ENCODE peak calls at places on chromosome 6, in four cellular contexts. C, Y, I and D are unnamed samples.

GRCh38 chr6:13295576-13295975 is 32.8 kb downstream of the TBC1D7 start:
- DNase-seq in C (no peak), Y (no peak), I (no peak), D (no peak)

GRCh38 chr6:44617416-44617815 is 229.9 kb downstream of the CDC5L start:
- DNase-seq in C (no peak), Y (no peak), I (no peak), D (no peak)

GRCh38 chr6:137652961-137653697 is 158.9 kb upstream of the OLIG3 start:
- DNase-seq in Y (no peak), I (no peak), C (no peak), D (no peak)

GRCh38 chr6:87102296-87102695 is 7.4 kb upstream of the CGA start:
- DNase-seq in I (no peak), C (no peak), Y (no peak), D (no peak)

GRCh38 chr6:42278131-42278853 is 60.6 kb upstream of the MRPS10 start:
- DNase-seq in Y (no peak), I (no peak), C (no peak), D (no peak)

GRCh38 chr6:20693466-20694063 is 159.3 kb downstream of the CDKAL1 start:
- DNase-seq in I (no peak), Y (no peak), C (no peak), D (no peak)

GRCh38 chr6:126983779-126984178 is 134.7 kb upstream of the RSPO3 start:
- DNase-seq in I (peak), Y (no peak), C (no peak), D (no peak)

GRCh38 chr6:148967128-148967527 is 220.3 kb downstream of the UST start:
- DNase-seq in Y (no peak), I (no peak), C (no peak), D (no peak)

GRCh38 chr6:84652356-84653026 is 111.9 kb downstream of the TBX18 start:
- DNase-seq in C (no peak), I (no peak), Y (no peak), D (no peak)

GRCh38 chr6:161079566-161080262 is 88.1 kb downstream of the MAP3K4 start:
- DNase-seq in C (no peak), I (no peak), Y (no peak), D (peak)

DNA sequence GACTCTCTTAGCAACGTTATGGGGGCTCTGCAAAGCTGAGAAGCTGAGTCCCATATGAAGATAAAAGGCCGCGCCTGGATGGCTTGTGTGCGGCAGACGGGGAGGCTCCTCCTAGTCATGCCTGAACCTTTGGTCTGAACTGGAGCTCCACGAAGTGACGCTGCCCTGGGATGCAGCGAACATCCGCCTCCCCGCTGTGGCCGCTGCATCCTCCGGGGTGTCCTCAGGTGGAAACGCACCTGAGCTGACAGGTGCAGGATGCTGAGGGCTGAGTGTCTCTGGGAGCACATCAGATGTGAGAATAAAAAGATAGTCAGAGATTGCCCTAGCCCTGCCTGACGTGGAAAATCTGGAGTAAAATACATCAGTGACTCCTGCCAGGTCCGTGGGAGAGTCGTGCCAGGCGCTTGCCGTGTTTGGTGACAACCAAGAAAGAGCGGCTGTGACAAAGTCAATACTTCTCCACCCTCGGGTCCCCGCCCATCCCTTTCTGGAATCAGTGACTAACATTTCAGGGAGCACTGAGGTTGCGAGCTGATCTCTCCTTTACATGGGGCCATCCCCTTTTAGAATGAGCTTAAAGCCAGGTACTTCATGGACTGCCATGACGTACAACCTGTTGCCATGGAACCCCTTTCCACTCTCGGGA is 162.8 kb upstream of the AFDN start:
- DNase-seq in Y (no peak), C (no peak), I (no peak), D (no peak)
- TF ChIP-seq TCF7 in Y (no peak), C (no peak), I (no peak), D (no peak)

GRCh38 chr6:3208775-3209113 is 18.7 kb downstream of the TUBB2B start:
- DNase-seq in C (no peak), Y (no peak), I (no peak), D (no peak)

GRCh38 chr6:3210024-3210610 is 17.3 kb downstream of the TUBB2B start:
- DNase-seq in C (no peak), Y (no peak), I (no peak), D (no peak)

GRCh38 chr6:3206339-3207015 is 21.0 kb downstream of the TUBB2B start:
- DNase-seq in I (no peak), C (no peak), Y (no peak), D (no peak)

GRCh38 chr6:3209114-3210023 is 18.1 kb downstream of the TUBB2B start:
- DNase-seq in Y (peak), I (peak), C (peak), D (peak)

DNA sequence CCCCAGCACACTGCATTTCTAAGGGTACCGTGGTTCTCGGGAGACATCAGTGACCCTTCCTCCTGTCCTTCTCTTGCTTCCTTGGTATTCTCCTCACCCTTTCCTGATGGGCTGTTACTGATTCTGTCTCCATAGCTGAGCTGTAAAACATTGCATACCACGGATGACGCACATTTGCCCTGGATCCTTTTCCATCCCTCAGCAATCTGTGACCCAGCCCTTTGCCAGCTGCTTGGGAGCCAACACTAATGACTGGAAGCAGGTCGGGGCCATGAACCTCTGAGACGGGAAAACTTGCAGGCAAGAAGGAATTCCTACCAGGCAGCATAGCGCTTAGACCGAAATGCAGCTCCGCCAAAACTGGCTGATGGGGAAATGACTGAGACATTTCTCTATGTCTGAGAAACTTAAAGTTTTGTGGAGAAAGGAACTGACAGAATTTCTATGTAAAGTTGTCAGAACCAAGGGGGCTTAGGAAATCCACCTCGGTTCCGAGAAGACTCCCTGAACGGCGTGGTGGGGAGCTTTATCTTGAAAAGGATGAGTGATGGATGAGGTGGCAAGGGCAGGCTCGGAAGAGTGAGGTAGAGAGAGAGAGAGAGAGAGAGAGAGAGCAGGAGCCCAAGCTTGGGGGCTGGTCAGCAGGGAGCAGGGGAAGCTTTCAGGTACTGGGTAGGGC is 19.2 kb downstream of the TUBB2B start:
- DNase-seq in I (no peak), C (no peak), Y (no peak), D (peak)
- TF ChIP-seq TCF7 in I (no peak), C (no peak), Y (no peak), D (no peak)

DNA sequence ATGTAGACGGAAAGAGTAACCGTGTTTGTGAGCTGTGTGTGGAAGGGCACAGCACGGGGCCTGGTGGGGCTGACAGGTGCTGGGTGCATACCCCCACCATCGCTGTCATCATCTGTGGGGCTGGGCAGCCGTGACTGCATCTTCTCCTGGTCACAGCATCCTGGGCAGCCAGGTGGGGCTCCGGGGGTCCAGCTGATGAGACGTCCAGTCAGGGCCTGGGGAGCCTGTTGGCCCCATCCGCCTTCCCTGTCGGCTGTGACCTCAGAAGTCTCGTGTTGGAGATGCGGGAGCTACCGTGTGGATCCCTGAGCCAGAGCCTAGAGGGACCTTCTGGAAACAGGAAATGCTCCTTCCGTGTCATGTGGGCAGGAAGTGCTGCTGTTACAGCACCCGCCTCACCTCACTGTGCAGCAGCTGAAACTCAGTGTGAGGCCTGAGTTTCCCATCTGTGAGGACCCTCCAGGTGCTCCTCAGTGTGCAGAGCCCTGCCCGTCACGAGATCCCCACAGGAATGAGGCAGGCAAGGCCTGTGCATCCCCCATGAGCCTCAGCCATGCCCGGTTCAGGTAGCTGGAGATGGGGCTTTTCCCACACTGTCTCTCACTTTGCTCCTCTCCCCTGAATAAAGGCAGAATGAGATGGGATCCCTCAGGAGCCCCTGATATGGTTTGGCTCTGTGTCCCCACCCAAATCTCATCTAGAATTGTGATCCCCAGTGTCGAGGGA is 108.7 kb downstream of the ERMARD start:
- DNase-seq in Y (no peak), I (no peak), C (no peak), D (no peak)
- TF ChIP-seq TCF7 in Y (no peak), I (no peak), C (no peak), D (no peak)

DNA sequence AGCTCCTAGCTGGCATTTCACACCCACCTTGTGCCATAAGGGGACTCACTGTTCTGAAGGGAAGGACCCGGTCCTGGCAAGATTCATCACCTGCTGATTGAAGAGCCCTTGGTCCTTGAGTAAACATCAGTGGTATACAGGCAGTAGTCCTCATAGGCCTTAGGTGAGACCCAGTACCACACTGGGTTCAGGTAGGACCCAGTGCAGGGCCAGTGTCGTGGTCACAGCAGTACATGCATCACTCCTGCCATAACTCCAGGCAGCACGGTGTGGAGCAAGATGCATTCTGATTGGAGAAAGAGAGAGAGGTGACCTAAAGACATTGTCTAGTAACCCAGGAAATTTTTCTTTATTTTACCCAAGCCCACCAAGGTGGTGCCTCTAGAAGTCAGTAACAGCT is 49.1 kb upstream of the THBS2 start:
- DNase-seq in Y (no peak), C (no peak), I (no peak), D (no peak)
- TF ChIP-seq TCF7 in Y (no peak), C (no peak), I (no peak), D (no peak)

GRCh38 chr6:1283486-1283885 is 28.4 kb upstream of the FOXQ1 start:
- DNase-seq in C (no peak), I (no peak), Y (no peak), D (no peak)
- TF ChIP-seq TCF7 in C (no peak), I (no peak), Y (no peak), D (no peak)